ENCODE peak calls at places on chromosomes 4 and X, in eight cellular contexts. L, C, W, M, G, A, F and D are unnamed samples.

GRCh38 chrX:100410083-100410590 is at the start of gene PCDH19:
- DNase-seq in M (peak), F (no peak), C (peak), L (peak), W (peak), G (no peak), A (no peak), D (no peak)

GRCh38 chrX:103396186-103396585 is 19.8 kb downstream of the BEX3 start:
- DNase-seq in L (peak), C (peak), G (no peak), M (no peak), A (no peak), W (no peak), F (no peak), D (peak)

GRCh38 chrX:119155416-119156035 is 27.9 kb upstream of the KIAA1210 start:
- DNase-seq in C (peak), W (no peak), L (peak), G (no peak), M (no peak), A (no peak), F (no peak), D (peak)

GRCh38 chrX:85870585-85870984 is 176.8 kb downstream of the CHM start:
- DNase-seq in C (no peak), L (no peak), A (no peak), G (no peak), M (no peak), W (no peak), F (no peak), D (no peak)

GRCh38 chr4:23685481-23685880 is 204.4 kb downstream of the PPARGC1A start:
- DNase-seq in G (no peak), L (no peak), F (no peak), W (no peak), M (no peak), C (no peak), A (no peak), D (no peak)

GRCh38 chrX:110210417-110211139 is 107.3 kb downstream of the AMMECR1 start:
- DNase-seq in F (no peak), M (no peak), A (no peak), C (peak), G (peak), W (no peak), L (no peak), D (peak)

GRCh38 chrX:22060451-22060940 is 28.4 kb downstream of the PHEX start:
- DNase-seq in L (no peak), A (no peak), G (no peak), C (peak), F (peak), W (no peak), M (no peak), D (no peak)

GRCh38 chrX:111869639-111870034 is 6.3 kb upstream of the TRPC5OS start:
- DNase-seq in F (peak), C (peak), L (peak), A (no peak), M (no peak), G (peak), W (no peak), D (peak)

GRCh38 chr4:42152507-42153504 is at the start of gene BEND4:
- DNase-seq in L (no peak), G (no peak), F (peak), W (no peak), M (no peak), C (no peak), A (no peak), D (no peak)

GRCh38 chr4:156476359-156476758 is 495.2 kb downstream of the PDGFC start:
- DNase-seq in F (no peak), A (no peak), G (peak), L (peak), M (no peak), C (peak), W (no peak), D (peak)

GRCh38 chr4:146621-147020 is 22.3 kb downstream of the ZNF718 start:
- DNase-seq in F (no peak), W (no peak), L (no peak), G (no peak), A (no peak), M (no peak), C (no peak), D (no peak)

GRCh38 chrX:19040373-19040772 is 56.5 kb upstream of the PHKA2 start:
- DNase-seq in L (no peak), C (no peak), F (no peak), G (peak), W (no peak), A (no peak), M (no peak), D (no peak)

GRCh38 chrX:24870143-24870542 is 145.6 kb downstream of the ARX start:
- DNase-seq in A (no peak), W (no peak), G (no peak), M (no peak), C (peak), F (no peak), L (no peak), D (peak)
- TF ChIP-seq CTCF in A (no peak), W (no peak), G (no peak), M (no peak), C (no peak), F (no peak), L (no peak), D (no peak)

GRCh38 chr4:165111906-165112257 is 778 bp downstream of the TMEM192 start:
- DNase-seq in W (no peak), M (no peak), F (no peak), C (no peak), L (no peak), G (no peak), A (no peak), D (no peak)

GRCh38 chr4:165118256-165118909 is 5.7 kb upstream of the TMEM192 start:
- DNase-seq in M (no peak), F (no peak), C (no peak), L (no peak), G (no peak), A (no peak), W (no peak), D (no peak)

GRCh38 chr4:165115301-165115700 is 2.6 kb upstream of the TMEM192 start:
- DNase-seq in A (no peak), W (no peak), C (no peak), M (no peak), F (no peak), L (no peak), G (no peak), D (no peak)

GRCh38 chr4:165106518-165106917 is 6.1 kb downstream of the TMEM192 start:
- DNase-seq in F (no peak), C (no peak), A (peak), L (no peak), G (no peak), W (no peak), M (no peak), D (no peak)

DNA sequence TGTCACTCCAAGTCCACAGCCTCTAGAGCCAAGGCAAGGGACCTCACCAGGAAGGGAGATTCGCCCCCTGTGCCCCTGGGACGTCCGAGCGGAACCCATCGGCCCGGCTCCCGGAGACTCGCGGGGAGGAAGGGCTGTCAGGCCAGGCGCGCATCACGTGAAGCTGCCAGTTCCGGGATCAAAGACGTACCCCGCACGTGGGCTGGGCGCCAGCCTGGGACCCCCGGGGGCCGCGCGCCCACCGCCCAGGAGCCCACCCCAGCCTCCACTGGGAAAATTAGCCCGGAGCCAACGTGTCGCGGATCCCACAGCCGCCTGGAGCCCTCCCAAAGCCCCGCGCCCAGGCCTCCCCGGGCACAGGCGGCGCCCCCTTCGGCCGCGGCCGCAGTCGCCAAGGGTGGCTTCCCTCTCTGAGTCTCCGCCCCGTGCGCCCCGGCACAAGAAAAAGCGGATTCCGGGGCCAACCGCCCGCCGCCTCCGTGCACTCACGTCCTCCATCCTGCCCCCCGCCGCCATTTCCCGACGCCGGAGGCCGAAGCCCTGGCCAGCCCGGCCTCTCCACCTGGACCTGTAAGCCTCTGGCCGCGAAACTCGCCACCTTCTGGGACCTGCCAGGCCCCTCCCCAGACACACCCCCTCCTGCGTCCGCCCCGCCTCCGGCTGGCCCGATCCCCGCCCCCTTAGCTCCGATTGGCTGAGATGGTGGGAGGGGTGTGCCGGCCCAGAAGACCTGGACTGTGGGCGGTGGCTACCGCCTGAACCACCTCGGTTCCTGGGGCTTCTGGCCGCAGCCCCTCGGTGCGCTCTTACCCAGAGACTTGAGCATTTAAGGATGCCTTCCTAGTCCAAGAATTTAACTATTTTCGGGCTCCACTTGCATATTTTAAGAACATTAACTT is at the start of gene TMEM192:
- DNase-seq in A (peak), L (peak), C (peak), W (peak), F (peak), G (peak), M (peak), D (peak)
- TF ChIP-seq CTCF in A (no peak), L (no peak), C (no peak), W (peak), F (peak), G (peak), M (peak), D (no peak)

GRCh38 chr4:62162606-62163005 is 962.5 kb downstream of the ADGRL3 start:
- DNase-seq in A (no peak), F (no peak), M (no peak), L (no peak), W (no peak), G (no peak), C (no peak), D (no peak)
- TF ChIP-seq CTCF in A (no peak), F (no peak), M (no peak), L (no peak), W (no peak), G (no peak), C (no peak), D (no peak)

DNA sequence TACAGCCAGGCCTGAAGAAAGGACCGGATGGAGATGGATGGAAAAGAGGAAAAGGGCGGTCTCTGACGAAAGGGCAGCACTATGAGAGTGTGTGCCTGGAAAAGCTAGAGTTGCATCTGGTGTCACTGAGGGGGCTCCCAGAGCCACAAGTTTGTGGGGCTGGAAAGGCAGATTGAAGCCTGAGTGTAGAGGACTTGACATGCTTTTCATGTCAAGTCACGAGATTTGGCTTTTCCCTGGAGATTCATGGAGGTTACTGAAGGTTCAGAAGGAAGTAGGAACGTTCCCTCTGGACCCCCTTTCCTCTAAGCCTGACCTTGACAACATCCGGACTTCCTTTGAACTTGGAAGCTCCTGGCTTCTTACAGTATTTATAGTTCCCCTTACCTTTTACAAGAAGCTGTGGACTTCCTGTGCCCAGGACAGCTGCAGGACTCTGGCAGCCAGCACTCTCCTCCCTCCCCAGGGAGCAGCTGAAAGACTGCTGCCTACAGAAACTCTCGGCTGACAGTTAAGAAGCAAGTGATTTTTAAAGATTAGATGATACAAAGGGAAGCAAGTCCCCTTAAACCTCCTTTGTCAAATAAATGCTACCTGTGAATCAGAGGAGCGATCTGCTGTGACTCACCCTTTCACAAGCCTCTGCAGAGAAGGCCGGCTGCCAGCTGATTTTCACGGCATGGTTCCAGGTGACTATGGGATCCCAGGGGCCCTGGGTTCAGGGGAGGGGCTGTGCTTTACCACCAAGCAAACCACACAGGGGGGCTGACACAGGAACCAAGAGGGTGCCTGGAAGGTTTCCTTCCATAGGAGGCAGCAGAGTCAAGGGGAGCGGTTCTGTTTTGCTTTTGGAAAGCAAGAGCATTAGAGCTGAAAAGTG is 72.9 kb upstream of the STIM2 start:
- DNase-seq in L (peak), G (peak), A (no peak), C (peak), W (peak), F (peak), M (no peak), D (peak)
- TF ChIP-seq CTCF in L (peak), G (peak), A (no peak), C (peak), W (peak), F (peak), M (peak), D (peak)

DNA sequence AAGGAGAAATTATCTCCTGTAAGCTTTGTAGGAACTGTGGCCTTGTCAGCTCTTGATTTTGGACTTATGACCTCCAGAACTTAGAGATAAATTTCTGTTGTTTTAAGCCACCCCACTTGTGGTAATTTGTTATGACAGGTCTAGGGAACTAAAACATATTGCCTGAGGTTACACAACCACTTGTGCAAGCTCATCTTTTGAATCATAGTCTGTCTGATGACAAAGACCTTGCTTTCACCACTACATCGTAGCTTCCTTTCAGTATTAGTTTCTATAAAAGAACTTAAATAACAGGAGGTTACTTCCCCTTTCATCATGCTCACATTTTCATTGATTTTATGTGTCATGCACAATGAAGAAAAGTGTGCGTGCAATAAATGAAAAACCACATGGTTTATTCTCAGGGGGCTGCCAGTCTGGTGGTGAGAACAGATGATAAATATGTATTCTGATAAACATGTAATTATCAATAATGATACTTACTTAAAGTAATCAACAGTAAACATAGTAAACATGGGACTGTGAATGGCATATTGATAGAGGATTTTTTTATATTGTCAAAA is 690.0 kb upstream of the HS3ST1 start:
- DNase-seq in C (no peak), W (no peak), F (no peak), M (no peak), A (no peak), L (no peak), G (no peak), D (no peak)
- TF ChIP-seq CTCF in C (no peak), W (no peak), F (no peak), M (no peak), A (no peak), L (no peak), G (no peak), D (no peak)